ENCODE peak calls at places on chromosomes 3 and 15, in four cellular contexts. One of them, this sample, is unnamed. For H3K27me3 and H3K4me1, the result is how much of the 10 kb centered on the place peaks cover.

GRCh38 chr15:53446376-53446775 is 313.1 kb downstream of the WDR72 start:
- DNase-seq in CD8-positive, alpha-beta memory T cell: no peak
- DNase-seq in NT2/D1: no peak
- DNase-seq in ovary: no peak
- DNase-seq in this sample: no peak

GRCh38 chr3:48219543-48219942 is 3.8 kb upstream of the CAMP start:
- DNase-seq in CD8-positive, alpha-beta memory T cell: no peak
- DNase-seq in NT2/D1: no peak
- DNase-seq in ovary: no peak
- DNase-seq in this sample: no peak

GRCh38 chr3:169278092-169278491 is 385.4 kb downstream of the MECOM start:
- DNase-seq in CD8-positive, alpha-beta memory T cell: no peak
- DNase-seq in NT2/D1: no peak
- DNase-seq in ovary: no peak
- DNase-seq in this sample: no peak

GRCh38 chr3:4752201-4753072 is 226.8 kb upstream of the BHLHE40 start:
- DNase-seq in CD8-positive, alpha-beta memory T cell: no peak
- DNase-seq in NT2/D1: no peak
- DNase-seq in ovary: peak
- DNase-seq in this sample: no peak

GRCh38 chr3:189981668-189982067 is 139.0 kb downstream of the P3H2 start:
- DNase-seq in CD8-positive, alpha-beta memory T cell: no peak
- DNase-seq in NT2/D1: no peak
- DNase-seq in ovary: no peak
- DNase-seq in this sample: no peak

GRCh38 chr3:17655743-17656142 is 86.7 kb downstream of the TBC1D5 start:
- DNase-seq in CD8-positive, alpha-beta memory T cell: no peak
- DNase-seq in NT2/D1: no peak
- DNase-seq in ovary: no peak
- DNase-seq in this sample: no peak

GRCh38 chr3:158347966-158348365 is 223.0 kb upstream of the MLF1 start:
- DNase-seq in CD8-positive, alpha-beta memory T cell: no peak
- DNase-seq in NT2/D1: no peak
- DNase-seq in ovary: no peak
- DNase-seq in this sample: no peak

GRCh38 chr3:193335031-193335430 is 43.5 kb downstream of the ATP13A5 start:
- DNase-seq in CD8-positive, alpha-beta memory T cell: no peak
- DNase-seq in NT2/D1: no peak
- DNase-seq in ovary: no peak
- DNase-seq in this sample: no peak

GRCh38 chr15:61654918-61655317 is 405.3 kb downstream of the VPS13C start:
- DNase-seq in CD8-positive, alpha-beta memory T cell: no peak
- DNase-seq in NT2/D1: no peak
- DNase-seq in ovary: peak
- DNase-seq in this sample: no peak

GRCh38 chr3:168272343-168272984 is 176.7 kb upstream of the GOLIM4 start:
- DNase-seq in CD8-positive, alpha-beta memory T cell: no peak
- DNase-seq in NT2/D1: peak
- DNase-seq in ovary: no peak
- DNase-seq in this sample: no peak

DNA sequence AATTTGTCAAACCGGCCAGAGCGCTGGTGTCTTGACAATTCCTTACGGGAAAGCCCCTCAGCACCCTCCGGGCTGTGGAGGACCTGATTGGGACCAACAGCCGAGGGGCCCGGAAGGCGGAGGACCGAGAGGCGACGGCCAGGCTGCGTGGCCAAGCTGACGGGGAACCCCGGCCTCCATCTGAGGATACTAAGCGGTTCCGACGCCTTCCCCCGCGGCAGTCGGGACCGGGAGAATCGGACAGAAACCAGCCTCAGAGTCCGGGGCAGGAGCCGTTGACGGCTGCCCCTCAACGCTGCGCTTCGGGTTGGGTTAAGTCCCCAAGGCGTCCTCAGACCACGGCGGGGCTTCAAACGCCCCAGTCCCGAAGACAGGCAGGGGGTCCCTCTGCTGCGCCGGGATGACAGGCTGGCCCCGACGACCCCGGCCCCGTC is 483 bp downstream of the ALDH1A2 start:
- DNase-seq in CD8-positive, alpha-beta memory T cell: no peak
- DNase-seq in NT2/D1: no peak
- DNase-seq in ovary: peak
- DNase-seq in this sample: no peak
- H3K27me3 ChIP-seq in CD8-positive, alpha-beta memory T cell: under half
- H3K27me3 ChIP-seq in NT2/D1: half or more
- H3K27me3 ChIP-seq in ovary: under half
- H3K27me3 ChIP-seq in this sample: under half

GRCh38 chr15:42056934-42057743 is 36.3 kb upstream of the PLA2G4E start:
- DNase-seq in CD8-positive, alpha-beta memory T cell: peak
- DNase-seq in NT2/D1: peak
- DNase-seq in ovary: peak
- DNase-seq in this sample: peak

GRCh38 chr15:42053914-42054313 is 33.1 kb upstream of the PLA2G4E start:
- DNase-seq in CD8-positive, alpha-beta memory T cell: no peak
- DNase-seq in NT2/D1: no peak
- DNase-seq in ovary: no peak
- DNase-seq in this sample: no peak

GRCh38 chr15:42048821-42049200 is 28.0 kb upstream of the PLA2G4E start:
- DNase-seq in CD8-positive, alpha-beta memory T cell: no peak
- DNase-seq in NT2/D1: no peak
- DNase-seq in ovary: no peak
- DNase-seq in this sample: no peak

GRCh38 chr15:42050484-42051255 is 29.8 kb upstream of the PLA2G4E start:
- DNase-seq in CD8-positive, alpha-beta memory T cell: no peak
- DNase-seq in NT2/D1: no peak
- DNase-seq in ovary: no peak
- DNase-seq in this sample: no peak

DNA sequence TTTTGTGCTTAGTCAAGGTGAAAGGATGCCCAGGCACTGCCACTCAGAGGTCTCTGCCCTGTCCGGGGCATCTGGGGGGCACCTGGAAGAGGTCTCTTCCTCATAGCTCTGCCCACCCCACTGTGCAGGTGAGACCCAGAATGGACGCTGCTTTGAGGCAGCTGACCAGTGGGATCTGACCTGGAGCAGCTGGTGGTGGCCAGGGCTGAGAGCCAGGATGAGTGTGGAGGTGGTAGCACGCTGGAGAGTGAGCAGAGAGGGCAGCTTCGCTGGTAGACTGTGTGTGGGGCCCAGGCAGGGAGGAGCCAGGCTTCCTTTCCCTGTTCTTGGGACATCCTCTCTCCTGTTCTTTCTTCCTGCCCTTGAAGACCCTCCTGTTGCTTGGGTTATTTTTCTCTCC is 32.2 kb upstream of the PLA2G4E start:
- DNase-seq in CD8-positive, alpha-beta memory T cell: no peak
- DNase-seq in NT2/D1: no peak
- DNase-seq in ovary: no peak
- DNase-seq in this sample: no peak
- H3K4me1 ChIP-seq in CD8-positive, alpha-beta memory T cell: under half
- H3K4me1 ChIP-seq in NT2/D1: under half
- H3K4me1 ChIP-seq in ovary: under half
- H3K4me1 ChIP-seq in this sample: under half

DNA sequence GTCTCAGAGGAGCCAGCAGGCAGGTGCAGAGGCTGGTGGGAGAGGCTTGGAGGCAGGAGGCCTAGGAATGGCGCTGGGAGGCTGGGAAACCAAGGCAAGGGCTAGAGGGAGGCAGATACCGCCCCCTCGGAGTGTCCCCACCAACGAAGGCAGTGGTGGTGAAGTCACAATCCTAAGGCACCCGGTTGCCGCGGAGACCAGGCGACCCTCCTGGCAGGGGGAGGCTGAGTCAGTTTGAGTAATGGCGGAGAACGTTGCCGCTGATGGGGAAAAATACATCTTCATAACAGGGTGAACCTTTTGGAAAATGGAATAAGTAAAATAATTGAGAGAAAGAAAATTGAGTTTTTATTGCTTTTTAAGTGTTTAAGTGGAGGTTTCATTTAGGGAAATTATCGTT is 29.9 kb upstream of the CACNA2D2 start:
- DNase-seq in CD8-positive, alpha-beta memory T cell: no peak
- DNase-seq in NT2/D1: no peak
- DNase-seq in ovary: no peak
- DNase-seq in this sample: no peak
- H3K27me3 ChIP-seq in CD8-positive, alpha-beta memory T cell: under half
- H3K27me3 ChIP-seq in NT2/D1: under half
- H3K27me3 ChIP-seq in ovary: under half
- H3K27me3 ChIP-seq in this sample: under half

GRCh38 chr3:130739848-130740247 is 6.8 kb downstream of the PIK3R4 start:
- DNase-seq in CD8-positive, alpha-beta memory T cell: no peak
- DNase-seq in NT2/D1: no peak
- DNase-seq in ovary: no peak
- DNase-seq in this sample: no peak

GRCh38 chr3:130748520-130748919 is 1.9 kb upstream of the PIK3R4 start:
- DNase-seq in CD8-positive, alpha-beta memory T cell: no peak
- DNase-seq in NT2/D1: no peak
- DNase-seq in ovary: no peak
- DNase-seq in this sample: no peak

GRCh38 chr3:130741946-130742610 is 4.6 kb downstream of the PIK3R4 start:
- DNase-seq in CD8-positive, alpha-beta memory T cell: no peak
- DNase-seq in NT2/D1: no peak
- DNase-seq in ovary: no peak
- DNase-seq in this sample: no peak

GRCh38 chr3:130746296-130747039 is at the start of gene PIK3R4:
- DNase-seq in CD8-positive, alpha-beta memory T cell: peak
- DNase-seq in NT2/D1: peak
- DNase-seq in ovary: peak
- DNase-seq in this sample: peak

GRCh38 chr3:130743354-130743753 is 3.3 kb downstream of the PIK3R4 start:
- DNase-seq in CD8-positive, alpha-beta memory T cell: no peak
- DNase-seq in NT2/D1: no peak
- DNase-seq in ovary: no peak
- DNase-seq in this sample: no peak
- H3K4me1 ChIP-seq in CD8-positive, alpha-beta memory T cell: under half
- H3K4me1 ChIP-seq in NT2/D1: under half
- H3K4me1 ChIP-seq in ovary: under half
- H3K4me1 ChIP-seq in this sample: half or more

GRCh38 chr15:60000824-60001641 is 3.1 kb upstream of the FOXB1 start:
- DNase-seq in CD8-positive, alpha-beta memory T cell: no peak
- DNase-seq in NT2/D1: no peak
- DNase-seq in ovary: no peak
- DNase-seq in this sample: no peak
- H3K27me3 ChIP-seq in CD8-positive, alpha-beta memory T cell: half or more
- H3K27me3 ChIP-seq in NT2/D1: half or more
- H3K27me3 ChIP-seq in ovary: under half
- H3K27me3 ChIP-seq in this sample: half or more

GRCh38 chr3:46930945-46931403 is 45.6 kb downstream of the CCDC12 start:
- DNase-seq in CD8-positive, alpha-beta memory T cell: no peak
- DNase-seq in NT2/D1: no peak
- DNase-seq in ovary: no peak
- DNase-seq in this sample: no peak

GRCh38 chr3:46929324-46929723 is 47.2 kb downstream of the CCDC12 start:
- DNase-seq in CD8-positive, alpha-beta memory T cell: no peak
- DNase-seq in NT2/D1: no peak
- DNase-seq in ovary: no peak
- DNase-seq in this sample: no peak

GRCh38 chr3:46928297-46928696 is 48.2 kb downstream of the CCDC12 start:
- DNase-seq in CD8-positive, alpha-beta memory T cell: no peak
- DNase-seq in NT2/D1: no peak
- DNase-seq in ovary: no peak
- DNase-seq in this sample: peak

GRCh38 chr3:46931631-46932441 is 44.7 kb downstream of the CCDC12 start:
- DNase-seq in CD8-positive, alpha-beta memory T cell: no peak
- DNase-seq in NT2/D1: no peak
- DNase-seq in ovary: no peak
- DNase-seq in this sample: no peak

GRCh38 chr3:46930176-46930944 is 46.2 kb downstream of the CCDC12 start:
- DNase-seq in CD8-positive, alpha-beta memory T cell: no peak
- DNase-seq in NT2/D1: no peak
- DNase-seq in ovary: no peak
- DNase-seq in this sample: no peak
- H3K4me1 ChIP-seq in CD8-positive, alpha-beta memory T cell: half or more
- H3K4me1 ChIP-seq in NT2/D1: under half
- H3K4me1 ChIP-seq in ovary: under half
- H3K4me1 ChIP-seq in this sample: half or more

DNA sequence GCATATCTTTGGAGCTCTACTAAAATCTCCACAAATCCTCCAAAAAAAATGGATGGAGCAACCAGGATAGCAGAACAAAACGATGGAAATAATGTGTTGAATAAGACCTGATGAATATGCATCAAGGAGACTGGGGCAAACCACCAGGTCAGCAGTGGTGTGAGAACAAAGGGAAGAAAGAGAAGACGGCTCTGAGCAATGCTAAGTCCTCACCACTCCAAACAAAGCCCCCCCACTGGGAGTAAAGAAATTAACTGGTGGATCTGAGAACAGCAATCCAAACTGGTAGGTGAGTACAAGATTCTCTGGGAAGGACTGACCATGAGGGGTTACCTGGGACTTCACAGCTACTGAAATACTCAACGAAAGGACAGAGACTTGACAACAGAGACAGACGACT is 977.3 kb downstream of the TBL1XR1 start:
- DNase-seq in CD8-positive, alpha-beta memory T cell: no peak
- DNase-seq in NT2/D1: peak
- DNase-seq in ovary: no peak
- DNase-seq in this sample: no peak
- H3K27me3 ChIP-seq in CD8-positive, alpha-beta memory T cell: under half
- H3K27me3 ChIP-seq in NT2/D1: under half
- H3K27me3 ChIP-seq in ovary: under half
- H3K27me3 ChIP-seq in this sample: under half

GRCh38 chr15:74790080-74790916 is 8.4 kb downstream of the CSK start:
- DNase-seq in CD8-positive, alpha-beta memory T cell: no peak
- DNase-seq in NT2/D1: no peak
- DNase-seq in ovary: peak
- DNase-seq in this sample: peak
- H3K4me1 ChIP-seq in CD8-positive, alpha-beta memory T cell: half or more
- H3K4me1 ChIP-seq in NT2/D1: half or more
- H3K4me1 ChIP-seq in ovary: under half
- H3K4me1 ChIP-seq in this sample: half or more

DNA sequence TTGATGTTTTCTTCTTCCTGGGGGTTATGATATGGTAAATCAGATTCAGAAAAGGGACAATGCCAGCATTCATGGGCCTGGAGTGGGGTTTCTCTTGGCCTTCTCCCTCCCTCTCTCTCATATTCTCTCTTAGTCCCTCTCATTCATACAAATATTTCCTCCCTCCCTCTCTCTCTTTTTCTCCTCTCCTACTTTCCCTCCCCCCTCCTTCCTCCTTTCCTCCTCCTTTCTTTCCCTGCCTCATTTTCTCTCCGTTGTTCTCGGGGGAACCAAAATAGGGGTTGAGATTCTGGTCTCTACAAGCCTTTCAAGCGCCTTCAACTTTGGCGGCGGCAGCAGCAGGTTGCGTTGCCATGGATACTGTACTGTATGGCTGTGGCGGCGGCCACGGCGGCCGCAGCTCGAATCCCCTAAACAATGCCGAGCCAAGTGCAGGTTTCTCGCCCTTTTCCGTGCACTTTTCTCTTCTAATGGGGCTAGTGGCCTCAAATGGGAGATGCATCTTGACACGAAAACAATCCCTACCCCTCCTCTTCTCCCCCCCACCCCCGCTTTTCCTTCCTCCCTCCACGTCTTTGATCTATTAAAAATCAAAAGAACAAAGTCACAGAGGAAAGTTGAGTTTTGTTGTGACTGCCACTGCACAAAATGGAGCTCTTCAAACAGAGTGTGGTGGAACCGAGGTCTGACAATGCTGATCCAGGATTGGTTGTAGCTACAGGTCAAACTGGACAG is 45.2 kb downstream of the ZIC4 start:
- DNase-seq in CD8-positive, alpha-beta memory T cell: no peak
- DNase-seq in NT2/D1: no peak
- DNase-seq in ovary: no peak
- DNase-seq in this sample: no peak
- H3K27me3 ChIP-seq in CD8-positive, alpha-beta memory T cell: under half
- H3K27me3 ChIP-seq in NT2/D1: half or more
- H3K27me3 ChIP-seq in ovary: under half
- H3K27me3 ChIP-seq in this sample: under half

This sample was measured in CD4-positive, alpha-beta memory T cell.